ENCODE peak calls at places on chromosome 2, in nine cellular contexts. C is NCI-H2107; T is kidney; L is NCI-H226; H is ELF-1; P is AG04450; D is progenitor cell of endocrine pancreas; Q is CD8-positive, alpha-beta T cell; K is HTR-8/SVneo. I is an unnamed sample.
A peak's percentile ranks its signal among the peaks of the same experiment; 100 is the strongest.

GRCh38 chr2:18496516-18496915 is 63.9 kb downstream of the RDH14 start:
- DNase-seq in Q (no peak), K (no peak), P (no peak), L (no peak), H (no peak), T (no peak), D (no peak), C (no peak), I (no peak)

GRCh38 chr2:48562281-48562680 is 32.3 kb downstream of the STON1 start:
- DNase-seq in C (no peak), P (no peak), L (no peak), D (no peak), H (no peak), Q (no peak), T (no peak), K (no peak), I (no peak)

GRCh38 chr2:147989809-147990403 is 30.6 kb downstream of the ORC4 start:
- DNase-seq in T (no peak), Q (no peak), L (peak; percentile 4), C (no peak), H (no peak), K (peak; percentile 33), D (no peak), P (peak; percentile 27), I (peak; percentile 67)

GRCh38 chr2:110828330-110828729 is 96.0 kb downstream of the ACOXL start:
- DNase-seq in D (no peak), T (no peak), L (no peak), P (no peak), K (no peak), C (no peak), Q (no peak), H (no peak), I (no peak)

GRCh38 chr2:108965540-108966299 is 23.3 kb downstream of the EDAR start:
- DNase-seq in P (no peak), L (no peak), H (peak; percentile 39), C (no peak), T (no peak), K (no peak), Q (peak; percentile 13), D (no peak), I (no peak)

GRCh38 chr2:9210030-9210429 is 3.4 kb downstream of the ASAP2 start:
- DNase-seq in D (no peak), T (no peak), C (no peak), K (no peak), L (no peak), P (no peak), Q (no peak), H (no peak), I (no peak)

GRCh38 chr2:146037334-146037870 is 1517.5 kb upstream of the ZEB2 start:
- DNase-seq in T (no peak), P (no peak), K (no peak), L (no peak), Q (no peak), D (no peak), H (no peak), C (no peak), I (no peak)

GRCh38 chr2:1272835-1273234 is 140.4 kb upstream of the TPO start:
- DNase-seq in L (no peak), K (no peak), P (no peak), T (peak; percentile 66), H (no peak), Q (no peak), D (no peak), C (no peak), I (no peak)

GRCh38 chr2:231987088-231987788 is 25.7 kb downstream of the DIS3L2 start:
- DNase-seq in C (no peak), D (no peak), K (no peak), L (no peak), P (no peak), T (no peak), Q (no peak), H (no peak), I (no peak)

GRCh38 chr2:216215991-216216390 is 106.8 kb downstream of the XRCC5 start:
- DNase-seq in D (no peak), T (no peak), L (no peak), P (no peak), Q (no peak), K (no peak), C (no peak), H (no peak), I (peak; percentile 17)

GRCh38 chr2:60414731-60415130 is 138.7 kb downstream of the BCL11A start:
- DNase-seq in K (no peak), D (no peak), T (no peak), Q (no peak), P (no peak), C (no peak), L (no peak), H (no peak), I (no peak)